ENCODE peak calls at places on chromosome 20, in nine cellular contexts. One of them, this sample, is unnamed.

GRCh38 chr20:12411246-12411940 is 493.7 kb downstream of the BTBD3 start:
- DNase-seq in colonic mucosa: no peak
- DNase-seq in endothelial cell: no peak
- DNase-seq in esophagus squamous epithelium: no peak
- DNase-seq in right lobe of liver: no peak
- DNase-seq in ascending aorta: no peak
- DNase-seq in spleen: no peak
- DNase-seq in dorsolateral prefrontal cortex: no peak
- DNase-seq in tibial nerve: no peak
- DNase-seq in this sample: no peak

GRCh38 chr20:32189691-32190607 is 17.6 kb downstream of the PLAGL2 start:
- DNase-seq in colonic mucosa: peak
- DNase-seq in endothelial cell: peak
- DNase-seq in esophagus squamous epithelium: no peak
- DNase-seq in right lobe of liver: peak
- DNase-seq in ascending aorta: no peak
- DNase-seq in spleen: peak
- DNase-seq in dorsolateral prefrontal cortex: peak
- DNase-seq in tibial nerve: peak
- DNase-seq in this sample: peak

GRCh38 chr20:48405909-48406308 is 421.9 kb downstream of the PREX1 start:
- DNase-seq in colonic mucosa: no peak
- DNase-seq in endothelial cell: peak
- DNase-seq in esophagus squamous epithelium: no peak
- DNase-seq in right lobe of liver: no peak
- DNase-seq in ascending aorta: no peak
- DNase-seq in spleen: no peak
- DNase-seq in dorsolateral prefrontal cortex: no peak
- DNase-seq in tibial nerve: no peak
- DNase-seq in this sample: no peak

GRCh38 chr20:9286501-9286900 is 217.6 kb downstream of the PLCB4 start:
- DNase-seq in colonic mucosa: no peak
- DNase-seq in endothelial cell: no peak
- DNase-seq in esophagus squamous epithelium: no peak
- DNase-seq in right lobe of liver: no peak
- DNase-seq in ascending aorta: no peak
- DNase-seq in spleen: no peak
- DNase-seq in dorsolateral prefrontal cortex: no peak
- DNase-seq in tibial nerve: no peak
- DNase-seq in this sample: no peak

GRCh38 chr20:32077192-32077591 is 25.1 kb downstream of the HCK start:
- DNase-seq in colonic mucosa: no peak
- DNase-seq in endothelial cell: no peak
- DNase-seq in esophagus squamous epithelium: no peak
- DNase-seq in right lobe of liver: no peak
- DNase-seq in ascending aorta: no peak
- DNase-seq in spleen: no peak
- DNase-seq in dorsolateral prefrontal cortex: no peak
- DNase-seq in tibial nerve: no peak
- DNase-seq in this sample: no peak

GRCh38 chr20:53023717-53024116 is 51.6 kb downstream of the TSHZ2 start:
- DNase-seq in colonic mucosa: no peak
- DNase-seq in endothelial cell: no peak
- DNase-seq in esophagus squamous epithelium: no peak
- DNase-seq in right lobe of liver: no peak
- DNase-seq in ascending aorta: no peak
- DNase-seq in spleen: no peak
- DNase-seq in dorsolateral prefrontal cortex: no peak
- DNase-seq in tibial nerve: no peak
- DNase-seq in this sample: no peak

GRCh38 chr20:51791626-51792025 is 10.7 kb downstream of the SALL4 start:
- DNase-seq in colonic mucosa: no peak
- DNase-seq in endothelial cell: no peak
- DNase-seq in esophagus squamous epithelium: no peak
- DNase-seq in right lobe of liver: no peak
- DNase-seq in ascending aorta: no peak
- DNase-seq in spleen: no peak
- DNase-seq in dorsolateral prefrontal cortex: no peak
- DNase-seq in tibial nerve: no peak
- DNase-seq in this sample: no peak

GRCh38 chr20:25508083-25508770 is 77.1 kb downstream of the NINL start:
- DNase-seq in colonic mucosa: peak
- DNase-seq in endothelial cell: no peak
- DNase-seq in esophagus squamous epithelium: no peak
- DNase-seq in right lobe of liver: peak
- DNase-seq in ascending aorta: no peak
- DNase-seq in spleen: no peak
- DNase-seq in dorsolateral prefrontal cortex: no peak
- DNase-seq in tibial nerve: no peak
- DNase-seq in this sample: no peak

GRCh38 chr20:10674684-10675455 is 1.1 kb upstream of the JAG1 start:
- DNase-seq in colonic mucosa: peak
- DNase-seq in endothelial cell: peak
- DNase-seq in esophagus squamous epithelium: no peak
- DNase-seq in right lobe of liver: peak
- DNase-seq in ascending aorta: peak
- DNase-seq in spleen: peak
- DNase-seq in dorsolateral prefrontal cortex: peak
- DNase-seq in tibial nerve: peak
- DNase-seq in this sample: peak

DNA sequence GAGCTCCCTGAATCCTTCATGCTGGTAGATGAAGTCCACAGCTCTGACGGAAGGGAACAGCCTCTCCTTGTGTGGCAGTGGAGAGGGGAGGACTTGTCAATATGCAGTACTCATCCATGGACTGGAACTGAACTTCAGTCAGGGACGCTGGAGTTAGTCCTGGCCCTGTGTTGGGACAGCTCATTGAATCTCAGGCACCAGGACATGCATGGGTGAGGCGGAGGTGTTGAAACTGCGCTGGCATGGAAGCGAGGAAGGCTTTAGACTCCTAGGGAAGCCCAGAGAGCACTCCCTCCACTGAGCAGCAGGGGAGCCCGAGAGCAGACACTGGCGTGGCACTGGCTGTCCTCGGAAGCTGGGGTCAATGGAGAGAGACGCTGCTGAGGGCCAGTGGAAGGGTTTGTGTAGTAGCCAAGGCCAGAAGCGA is 161.3 kb upstream of the GGTLC1 start:
- DNase-seq in colonic mucosa: no peak
- DNase-seq in endothelial cell: peak
- DNase-seq in esophagus squamous epithelium: no peak
- DNase-seq in right lobe of liver: peak
- DNase-seq in ascending aorta: no peak
- DNase-seq in spleen: no peak
- DNase-seq in dorsolateral prefrontal cortex: no peak
- DNase-seq in tibial nerve: no peak
- DNase-seq in this sample: no peak
- TF ChIP-seq CTCF in colonic mucosa: peak
- TF ChIP-seq CTCF in endothelial cell: peak
- TF ChIP-seq CTCF in esophagus squamous epithelium: no peak
- TF ChIP-seq CTCF in right lobe of liver: peak
- TF ChIP-seq CTCF in ascending aorta: no peak
- TF ChIP-seq CTCF in spleen: peak
- TF ChIP-seq CTCF in dorsolateral prefrontal cortex: no peak
- TF ChIP-seq CTCF in tibial nerve: no peak
- TF ChIP-seq CTCF in this sample: peak

GRCh38 chr20:43658723-43659419 is 8.0 kb upstream of the MYBL2 start:
- DNase-seq in colonic mucosa: no peak
- DNase-seq in endothelial cell: no peak
- DNase-seq in esophagus squamous epithelium: no peak
- DNase-seq in right lobe of liver: no peak
- DNase-seq in ascending aorta: no peak
- DNase-seq in spleen: no peak
- DNase-seq in dorsolateral prefrontal cortex: no peak
- DNase-seq in tibial nerve: no peak
- DNase-seq in this sample: no peak
- TF ChIP-seq CTCF in colonic mucosa: no peak
- TF ChIP-seq CTCF in endothelial cell: no peak
- TF ChIP-seq CTCF in esophagus squamous epithelium: no peak
- TF ChIP-seq CTCF in right lobe of liver: no peak
- TF ChIP-seq CTCF in ascending aorta: no peak
- TF ChIP-seq CTCF in spleen: no peak
- TF ChIP-seq CTCF in dorsolateral prefrontal cortex: no peak
- TF ChIP-seq CTCF in tibial nerve: no peak
- TF ChIP-seq CTCF in this sample: no peak

GRCh38 chr20:36506253-36506652 is 35.1 kb upstream of the MYL9 start:
- DNase-seq in colonic mucosa: no peak
- DNase-seq in endothelial cell: no peak
- DNase-seq in esophagus squamous epithelium: no peak
- DNase-seq in right lobe of liver: no peak
- DNase-seq in ascending aorta: no peak
- DNase-seq in spleen: no peak
- DNase-seq in dorsolateral prefrontal cortex: no peak
- DNase-seq in tibial nerve: no peak
- DNase-seq in this sample: no peak
- TF ChIP-seq CTCF in colonic mucosa: no peak
- TF ChIP-seq CTCF in endothelial cell: no peak
- TF ChIP-seq CTCF in esophagus squamous epithelium: peak
- TF ChIP-seq CTCF in right lobe of liver: no peak
- TF ChIP-seq CTCF in ascending aorta: no peak
- TF ChIP-seq CTCF in spleen: no peak
- TF ChIP-seq CTCF in dorsolateral prefrontal cortex: peak
- TF ChIP-seq CTCF in tibial nerve: no peak
- TF ChIP-seq CTCF in this sample: no peak

GRCh38 chr20:21125849-21126840 is at the start of gene KIZ:
- DNase-seq in colonic mucosa: peak
- DNase-seq in endothelial cell: peak
- DNase-seq in esophagus squamous epithelium: peak
- DNase-seq in right lobe of liver: peak
- DNase-seq in ascending aorta: peak
- DNase-seq in spleen: peak
- DNase-seq in dorsolateral prefrontal cortex: peak
- DNase-seq in tibial nerve: peak
- DNase-seq in this sample: peak
- TF ChIP-seq CTCF in colonic mucosa: peak
- TF ChIP-seq CTCF in endothelial cell: no peak
- TF ChIP-seq CTCF in esophagus squamous epithelium: peak
- TF ChIP-seq CTCF in right lobe of liver: no peak
- TF ChIP-seq CTCF in ascending aorta: peak
- TF ChIP-seq CTCF in spleen: peak
- TF ChIP-seq CTCF in dorsolateral prefrontal cortex: peak
- TF ChIP-seq CTCF in tibial nerve: peak
- TF ChIP-seq CTCF in this sample: peak

GRCh38 chr20:43165611-43166010 is 24.1 kb downstream of the PTPRT start:
- DNase-seq in colonic mucosa: no peak
- DNase-seq in endothelial cell: no peak
- DNase-seq in esophagus squamous epithelium: no peak
- DNase-seq in right lobe of liver: no peak
- DNase-seq in ascending aorta: no peak
- DNase-seq in spleen: no peak
- DNase-seq in dorsolateral prefrontal cortex: no peak
- DNase-seq in tibial nerve: no peak
- DNase-seq in this sample: no peak

DNA sequence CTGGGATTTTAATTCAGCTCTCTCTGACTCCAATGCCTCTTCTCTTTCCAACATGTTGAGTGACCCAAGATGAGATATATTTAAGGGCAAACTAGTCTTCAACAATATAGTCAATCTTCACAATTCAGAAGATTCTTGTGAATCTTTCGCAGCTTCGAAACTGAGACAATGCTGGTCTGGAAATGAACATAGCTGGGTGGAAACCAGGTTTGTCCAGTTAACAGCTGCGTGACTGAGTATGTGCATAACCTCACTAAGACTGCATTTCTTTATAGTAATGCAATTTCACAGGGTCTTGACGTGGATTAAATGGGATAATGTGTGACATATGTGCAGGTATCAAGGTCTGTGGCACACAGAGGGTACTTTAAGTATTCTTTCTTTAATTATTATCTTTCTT is 18.9 kb downstream of the PTPRT start:
- DNase-seq in colonic mucosa: no peak
- DNase-seq in endothelial cell: no peak
- DNase-seq in esophagus squamous epithelium: no peak
- DNase-seq in right lobe of liver: no peak
- DNase-seq in ascending aorta: no peak
- DNase-seq in spleen: no peak
- DNase-seq in dorsolateral prefrontal cortex: no peak
- DNase-seq in tibial nerve: no peak
- DNase-seq in this sample: no peak
- TF ChIP-seq CTCF in colonic mucosa: no peak
- TF ChIP-seq CTCF in endothelial cell: no peak
- TF ChIP-seq CTCF in esophagus squamous epithelium: no peak
- TF ChIP-seq CTCF in right lobe of liver: no peak
- TF ChIP-seq CTCF in ascending aorta: no peak
- TF ChIP-seq CTCF in spleen: no peak
- TF ChIP-seq CTCF in dorsolateral prefrontal cortex: no peak
- TF ChIP-seq CTCF in tibial nerve: no peak
- TF ChIP-seq CTCF in this sample: no peak

DNA sequence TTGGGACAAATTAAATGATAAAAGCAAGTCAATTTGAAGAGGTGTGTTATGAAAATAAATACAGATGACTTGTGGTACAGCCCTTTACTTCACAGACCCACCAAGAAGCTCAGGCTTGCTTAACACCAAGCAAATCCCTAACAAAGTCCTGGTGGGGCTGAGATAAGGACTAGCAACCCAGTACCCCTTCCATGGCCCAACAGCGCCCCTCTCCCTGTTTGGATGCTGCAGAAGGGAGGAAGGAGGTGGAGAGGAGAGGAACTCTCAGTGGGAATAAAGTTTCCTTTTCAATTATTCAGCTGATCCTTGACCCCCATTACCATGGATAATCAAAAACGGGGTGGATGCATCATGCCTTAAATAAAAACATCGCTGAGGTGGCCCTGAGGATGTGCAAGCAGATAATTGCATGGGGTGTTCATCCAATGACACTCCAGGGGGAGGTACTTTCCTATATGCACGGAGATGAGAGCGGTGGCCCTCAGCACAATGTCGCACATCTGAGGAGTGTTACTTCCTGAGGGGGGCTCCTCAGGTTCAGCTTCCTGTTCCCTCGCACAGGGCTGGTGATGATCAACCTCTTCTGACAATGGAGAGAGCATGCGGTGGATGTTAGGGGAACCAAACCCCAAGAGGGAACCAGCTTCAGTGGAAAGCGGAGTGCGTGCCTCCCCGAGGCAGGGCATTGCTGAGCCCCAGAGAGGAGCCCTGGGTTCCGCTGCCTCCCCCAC is 4.4 kb upstream of the ZNF831 start:
- DNase-seq in colonic mucosa: peak
- DNase-seq in endothelial cell: no peak
- DNase-seq in esophagus squamous epithelium: no peak
- DNase-seq in right lobe of liver: no peak
- DNase-seq in ascending aorta: no peak
- DNase-seq in spleen: no peak
- DNase-seq in dorsolateral prefrontal cortex: no peak
- DNase-seq in tibial nerve: no peak
- DNase-seq in this sample: no peak
- TF ChIP-seq CTCF in colonic mucosa: no peak
- TF ChIP-seq CTCF in endothelial cell: no peak
- TF ChIP-seq CTCF in esophagus squamous epithelium: no peak
- TF ChIP-seq CTCF in right lobe of liver: no peak
- TF ChIP-seq CTCF in ascending aorta: no peak
- TF ChIP-seq CTCF in spleen: no peak
- TF ChIP-seq CTCF in dorsolateral prefrontal cortex: no peak
- TF ChIP-seq CTCF in tibial nerve: no peak
- TF ChIP-seq CTCF in this sample: no peak